ENCODE peak calls at places on chromosome 4, in five cellular contexts. R is lung, J is pancreas, E is breast epithelium, B is HFF-Myc. H is an unnamed sample.

GRCh38 chr4:48127882-48128394 is 6.1 kb downstream of the TXK start:
- DNase-seq in R (peak), J (peak), E (peak), B (peak), H (no peak)

GRCh38 chr4:16082424-16083216 is 1.2 kb downstream of the PROM1 start:
- DNase-seq in R (peak), J (peak), E (no peak), B (no peak), H (no peak)

GRCh38 chr4:6332042-6332668 is 62.5 kb downstream of the WFS1 start:
- DNase-seq in R (no peak), J (peak), E (no peak), B (no peak), H (no peak)

GRCh38 chr4:77418333-77418732 is 187.3 kb upstream of the CXCL13 start:
- DNase-seq in R (no peak), J (no peak), E (no peak), B (no peak), H (no peak)

GRCh38 chr4:104693601-104694201 is 199.0 kb upstream of the CXXC4 start:
- DNase-seq in R (no peak), J (no peak), E (no peak), B (no peak), H (no peak)

GRCh38 chr4:106032851-106033286 is 137.6 kb downstream of the NPNT start:
- DNase-seq in R (no peak), J (no peak), E (no peak), B (peak), H (peak)

GRCh38 chr4:77852892-77853495 is 9.6 kb upstream of the MRPL1 start:
- DNase-seq in R (no peak), J (no peak), E (no peak), B (no peak), H (no peak)

GRCh38 chr4:123418486-123418931 is 21.9 kb downstream of the SPRY1 start:
- DNase-seq in R (peak), J (no peak), E (peak), B (peak), H (no peak)

GRCh38 chr4:66564901-66565648 is 894.8 kb upstream of the EPHA5 start:
- DNase-seq in R (no peak), J (no peak), E (no peak), B (no peak), H (no peak)

GRCh38 chr4:76504613-76505465 is 69.8 kb downstream of the SHROOM3 start:
- DNase-seq in R (no peak), J (no peak), E (no peak), B (peak), H (no peak)

GRCh38 chr4:115334736-115335411 is 221.5 kb upstream of the NDST4 start:
- DNase-seq in R (no peak), J (no peak), E (no peak), B (no peak), H (no peak)

GRCh38 chr4:6633091-6633906 is 7.2 kb upstream of the MRFAP1 start:
- DNase-seq in R (no peak), J (no peak), E (no peak), B (no peak), H (no peak)

GRCh38 chr4:137238456-137238855 is 293.8 kb downstream of the PCDH18 start:
- DNase-seq in R (no peak), J (no peak), E (no peak), B (no peak), H (no peak)

GRCh38 chr4:183443609-183444148 is 757 bp upstream of the CDKN2AIP start:
- DNase-seq in R (no peak), J (no peak), E (no peak), B (peak), H (peak)

GRCh38 chr4:3410401-3411135 is 31.2 kb upstream of the HGFAC start:
- DNase-seq in R (no peak), J (no peak), E (no peak), B (no peak), H (no peak)

GRCh38 chr4:12584116-12584875 is 899.8 kb downstream of the RAB28 start:
- DNase-seq in R (no peak), J (no peak), E (no peak), B (no peak), H (no peak)

GRCh38 chr4:139085141-139085540 is 69.6 kb downstream of the NOCT start:
- DNase-seq in R (no peak), J (no peak), E (no peak), B (no peak), H (no peak)

GRCh38 chr4:74738756-74739155 is 55.6 kb downstream of the BTC start:
- DNase-seq in R (no peak), J (no peak), E (no peak), B (peak), H (no peak)

GRCh38 chr4:166941629-166942028 is 292.7 kb downstream of the SPOCK3 start:
- DNase-seq in R (no peak), J (no peak), E (no peak), B (no peak), H (no peak)

GRCh38 chr4:113474017-113474416 is 287.5 kb downstream of the CAMK2D start:
- DNase-seq in R (no peak), J (no peak), E (no peak), B (no peak), H (no peak)

GRCh38 chr4:10347281-10347795 is 109.9 kb downstream of the ZNF518B start:
- DNase-seq in R (no peak), J (no peak), E (no peak), B (no peak), H (no peak)

GRCh38 chr4:65089666-65090065 is 580.6 kb downstream of the EPHA5 start:
- DNase-seq in R (no peak), J (no peak), E (no peak), B (no peak), H (no peak)

GRCh38 chr4:36260714-36261113 is 16.4 kb upstream of the ARAP2 start:
- DNase-seq in R (no peak), J (no peak), E (no peak), B (no peak), H (no peak)

DNA sequence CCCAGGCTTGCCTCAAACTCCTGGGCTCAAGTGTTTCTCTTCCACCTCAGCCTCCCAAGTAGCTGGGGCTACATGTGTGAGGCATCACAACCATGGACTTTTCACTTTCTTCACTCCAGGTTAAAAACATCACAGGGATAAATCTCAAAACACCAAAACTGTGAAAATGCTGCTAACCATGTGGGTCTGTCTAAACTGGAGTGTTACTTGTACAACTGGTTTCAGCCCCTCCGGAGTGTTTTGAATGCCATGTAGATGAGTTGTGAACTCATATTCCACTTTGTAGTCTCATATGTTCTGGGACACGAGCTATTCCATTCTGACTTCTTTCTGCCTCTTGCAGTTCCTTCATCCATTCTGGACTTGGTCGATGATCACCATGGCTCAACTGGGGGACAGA is 43.0 kb downstream of the PDGFRA start:
- DNase-seq in R (no peak), J (no peak), E (no peak), B (no peak), H (no peak)
- TF ChIP-seq CTCF in R (no peak), J (no peak), E (no peak), B (no peak), H (no peak)

DNA sequence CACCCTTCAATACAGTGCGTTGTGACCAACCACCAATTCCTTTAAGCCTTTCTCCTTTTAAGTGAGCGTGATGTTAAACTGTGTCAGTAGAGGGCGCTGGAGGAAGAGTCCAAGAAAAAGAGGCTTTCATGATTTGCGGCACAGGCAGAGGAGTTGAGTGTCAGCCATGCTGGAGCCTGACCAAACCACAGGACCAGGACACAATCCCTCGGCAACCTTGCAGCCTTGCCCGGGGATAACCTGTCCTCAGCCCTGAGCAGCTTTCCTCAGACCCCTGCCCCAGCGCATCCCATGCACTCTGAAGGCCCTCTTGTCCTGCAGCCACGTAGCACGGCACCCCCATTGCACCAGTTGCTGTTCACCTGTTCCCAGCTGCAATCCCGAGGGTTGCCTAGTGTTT is 53.5 kb upstream of the SMIM31 start:
- DNase-seq in R (no peak), J (no peak), E (peak), B (no peak), H (no peak)
- TF ChIP-seq CTCF in R (no peak), J (no peak), E (peak), B (peak), H (no peak)

DNA sequence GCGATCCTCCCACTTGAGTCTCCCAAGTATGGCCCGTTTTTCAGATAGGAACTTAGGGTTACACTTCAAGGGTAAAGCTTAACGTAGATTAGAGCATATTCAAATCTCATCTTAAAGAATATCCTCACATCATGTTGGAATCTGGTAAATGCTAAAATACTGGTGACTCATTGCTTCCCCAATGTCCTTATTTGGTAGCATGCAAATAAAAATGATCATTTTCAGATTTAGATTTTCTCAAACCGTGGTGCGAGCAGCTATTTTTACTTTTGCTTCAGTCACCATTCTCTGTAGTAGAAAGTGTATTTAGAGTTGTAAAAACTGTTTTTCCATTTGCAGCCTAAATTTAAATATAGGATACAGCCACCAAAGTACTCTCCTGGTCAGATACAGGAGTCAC is 101.5 kb upstream of the MAML3 start:
- DNase-seq in R (no peak), J (no peak), E (no peak), B (no peak), H (no peak)
- TF ChIP-seq CTCF in R (no peak), J (no peak), E (no peak), B (no peak), H (no peak)

GRCh38 chr4:26323807-26324206 is 3.0 kb downstream of the RBPJ start:
- DNase-seq in R (no peak), J (no peak), E (no peak), B (no peak), H (no peak)
- TF ChIP-seq CTCF in R (no peak), J (no peak), E (no peak), B (no peak), H (no peak)

DNA sequence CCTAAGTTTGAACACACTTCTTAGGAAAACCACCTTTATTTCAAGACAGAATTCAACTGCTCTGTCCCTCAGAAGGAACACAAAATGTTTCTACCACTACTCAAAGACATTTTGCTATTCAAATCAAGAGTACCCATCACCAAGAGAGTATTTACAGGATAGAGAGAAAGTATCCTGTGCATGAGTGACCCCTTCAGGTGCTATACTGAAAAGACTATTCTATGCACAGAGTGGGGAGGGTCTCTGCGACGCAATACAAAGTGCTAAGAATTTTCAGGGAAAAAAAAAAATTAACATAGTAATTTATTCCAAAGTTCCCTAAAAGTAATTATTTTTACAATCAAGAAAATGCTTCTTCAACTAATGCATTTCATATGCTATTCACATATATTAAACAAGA is 346.4 kb upstream of the FAM241A start:
- DNase-seq in R (no peak), J (no peak), E (no peak), B (no peak), H (no peak)
- TF ChIP-seq CTCF in R (no peak), J (no peak), E (no peak), B (peak), H (no peak)

GRCh38 chr4:78987683-78988082 is 48.4 kb upstream of the PAQR3 start:
- DNase-seq in R (no peak), J (no peak), E (no peak), B (no peak), H (no peak)
- TF ChIP-seq CTCF in R (no peak), J (no peak), E (no peak), B (no peak), H (no peak)

GRCh38 chr4:17468638-17469221 is 43.2 kb downstream of the QDPR start:
- DNase-seq in R (no peak), J (no peak), E (no peak), B (peak), H (no peak)
- TF ChIP-seq CTCF in R (no peak), J (peak), E (no peak), B (peak), H (peak)

DNA sequence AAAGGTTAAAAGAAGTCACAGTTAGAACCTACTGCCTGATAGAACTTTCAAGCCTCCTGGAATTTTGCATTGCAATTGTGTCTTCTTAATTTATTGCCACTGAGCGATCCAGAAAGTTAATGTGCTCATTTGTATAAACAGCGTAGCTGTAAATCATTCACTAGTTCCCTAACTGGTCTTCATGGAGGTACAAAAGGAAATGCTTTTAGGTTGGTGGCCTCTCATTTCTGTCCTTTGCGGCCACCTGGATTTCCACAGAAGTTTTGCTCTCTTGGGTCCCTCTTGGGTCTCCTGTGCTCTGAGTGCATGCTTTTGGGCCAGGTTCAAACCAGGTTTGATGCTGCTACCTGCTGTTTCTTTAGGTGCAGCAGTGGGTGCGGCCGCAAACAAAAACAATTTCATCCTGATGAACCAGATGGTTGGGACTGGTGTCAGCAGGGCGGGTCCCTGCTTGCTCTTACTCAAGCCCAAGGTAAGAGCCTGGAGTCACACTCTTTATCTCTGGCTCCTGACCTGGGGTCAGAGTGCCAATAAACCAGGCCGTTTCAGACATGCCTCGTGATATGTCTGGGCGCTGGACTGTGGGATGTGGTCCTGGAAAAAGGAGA is 270.0 kb downstream of the PTTG2 start:
- DNase-seq in R (no peak), J (no peak), E (no peak), B (no peak), H (no peak)
- TF ChIP-seq CTCF in R (no peak), J (no peak), E (no peak), B (no peak), H (no peak)